ENCODE peak calls at places on chromosome 11, in six cellular contexts. X, G, Z, F, T and V are unnamed samples.

GRCh38 chr11:36510567-36511020 is 522 bp upstream of the TRAF6 start:
- DNase-seq in Z (no peak), F (peak), X (no peak), G (no peak), T (no peak), V (no peak)

GRCh38 chr11:10289765-10290420 is 4.1 kb downstream of the SBF2 start:
- DNase-seq in X (no peak), T (no peak), F (no peak), G (no peak), Z (no peak), V (no peak)

GRCh38 chr11:92979176-92979575 is 9.7 kb downstream of the MTNR1B start:
- DNase-seq in X (no peak), G (no peak), F (peak), T (no peak), Z (no peak), V (peak)

GRCh38 chr11:58034471-58034870 is 3.7 kb downstream of the OR6Q1 start:
- DNase-seq in X (no peak), G (no peak), Z (no peak), F (no peak), T (no peak), V (no peak)

GRCh38 chr11:45321031-45321595 is 35.0 kb upstream of the SYT13 start:
- DNase-seq in X (no peak), F (no peak), Z (no peak), G (no peak), T (no peak), V (no peak)

GRCh38 chr11:90288207-90288821 is 65.5 kb upstream of the CHORDC1 start:
- DNase-seq in Z (no peak), F (peak), X (peak), T (no peak), G (peak), V (peak)

GRCh38 chr11:76120513-76121081 is 85.7 kb downstream of the WNT11 start:
- DNase-seq in F (no peak), Z (no peak), T (no peak), X (no peak), G (no peak), V (no peak)

GRCh38 chr11:133803026-133803425 is 42.3 kb downstream of the SPATA19 start:
- DNase-seq in F (no peak), Z (no peak), G (no peak), X (no peak), T (no peak), V (no peak)

GRCh38 chr11:35214792-35215193 is 75.8 kb downstream of the CD44 start:
- DNase-seq in Z (no peak), G (no peak), F (peak), T (no peak), X (no peak), V (peak)

GRCh38 chr11:101718406-101718805 is 134.6 kb upstream of the TRPC6 start:
- DNase-seq in X (no peak), F (no peak), Z (no peak), G (no peak), T (no peak), V (no peak)

GRCh38 chr11:120336641-120337132 is 474 bp downstream of the ARHGEF12 start:
- DNase-seq in F (no peak), G (no peak), Z (no peak), X (no peak), T (no peak), V (no peak)

GRCh38 chr11:64095286-64095825 is 59.6 kb downstream of the FLRT1 start:
- DNase-seq in G (no peak), T (no peak), X (no peak), F (no peak), Z (no peak), V (no peak)

GRCh38 chr11:102430158-102430836 is 22.3 kb downstream of the TMEM123 start:
- DNase-seq in T (no peak), Z (no peak), X (no peak), F (no peak), G (peak), V (no peak)

GRCh38 chr11:60788401-60789110 is 3.4 kb downstream of the MS4A10 start:
- DNase-seq in G (no peak), X (no peak), F (no peak), T (no peak), Z (no peak), V (no peak)

GRCh38 chr11:17801166-17801565 is 66.6 kb downstream of the KCNC1 start:
- DNase-seq in T (no peak), G (no peak), X (no peak), Z (no peak), F (no peak), V (no peak)

GRCh38 chr11:134939905-134940304 is 527.9 kb upstream of the B3GAT1 start:
- DNase-seq in G (no peak), X (peak), F (no peak), T (no peak), Z (no peak), V (no peak)

GRCh38 chr11:93537767-93538261 is 5.4 kb downstream of the SMCO4 start:
- DNase-seq in T (no peak), X (peak), F (no peak), G (peak), Z (no peak), V (no peak)

GRCh38 chr11:116891746-116892145 is 54.3 kb upstream of the APOA1 start:
- DNase-seq in G (no peak), X (no peak), Z (no peak), T (no peak), F (no peak), V (no peak)

GRCh38 chr11:45765836-45766235 is 39.1 kb upstream of the SLC35C1 start:
- DNase-seq in F (no peak), X (no peak), T (no peak), G (no peak), Z (no peak), V (no peak)

GRCh38 chr11:104151404-104152204 is 12.3 kb downstream of the PDGFD start:
- DNase-seq in Z (no peak), T (no peak), F (no peak), X (peak), G (peak), V (no peak)

GRCh38 chr11:8382436-8383053 is 118.9 kb upstream of the LMO1 start:
- DNase-seq in G (no peak), Z (no peak), F (peak), T (peak), X (no peak), V (no peak)

GRCh38 chr11:64069401-64070300 is 33.9 kb downstream of the FLRT1 start:
- DNase-seq in X (no peak), G (no peak), T (no peak), Z (no peak), F (no peak), V (no peak)

GRCh38 chr11:75465701-75466531 is 32.9 kb upstream of the KLHL35 start:
- DNase-seq in F (peak), T (no peak), G (no peak), X (no peak), Z (no peak), V (no peak)

GRCh38 chr11:18707811-18708340 is 9.3 kb downstream of the TMEM86A start:
- DNase-seq in X (no peak), G (peak), T (no peak), Z (no peak), F (no peak), V (no peak)

GRCh38 chr11:84714316-84714780 is 912.8 kb downstream of the DLG2 start:
- DNase-seq in G (peak), Z (no peak), F (peak), X (peak), T (peak), V (peak)

GRCh38 chr11:119743041-119743440 is 14.0 kb upstream of the NECTIN1 start:
- DNase-seq in G (no peak), X (no peak), Z (no peak), F (no peak), T (no peak), V (no peak)

GRCh38 chr11:106172389-106172991 is 95.0 kb downstream of the AASDHPPT start:
- DNase-seq in F (no peak), X (no peak), T (no peak), G (no peak), Z (no peak), V (no peak)

GRCh38 chr11:28701760-28702449 is 593.7 kb downstream of the METTL15 start:
- DNase-seq in T (no peak), F (peak), X (peak), G (no peak), Z (no peak), V (peak)

GRCh38 chr11:112889446-112889845 is 71.8 kb upstream of the NCAM1 start:
- DNase-seq in Z (no peak), F (no peak), G (no peak), T (no peak), X (no peak), V (no peak)

GRCh38 chr11:9208726-9209501 is 56.2 kb downstream of the DENND5A start:
- DNase-seq in Z (no peak), X (no peak), T (no peak), G (no peak), F (no peak), V (no peak)

GRCh38 chr11:35146074-35146521 is 7.1 kb downstream of the CD44 start:
- DNase-seq in T (no peak), F (no peak), Z (peak), X (no peak), G (peak), V (no peak)

GRCh38 chr11:79044211-79044610 is 396.6 kb downstream of the TENM4 start:
- DNase-seq in Z (no peak), X (no peak), G (no peak), T (no peak), F (no peak), V (no peak)

GRCh38 chr11:126637800-126638175 is 282.3 kb downstream of the ST3GAL4 start:
- DNase-seq in F (no peak), T (no peak), Z (no peak), X (no peak), G (no peak), V (peak)

GRCh38 chr11:13692172-13692571 is 23.7 kb downstream of the FAR1 start:
- DNase-seq in F (no peak), X (no peak), G (no peak), T (no peak), Z (no peak), V (no peak)

GRCh38 chr11:62974848-62975522 is 9.8 kb downstream of the SLC22A6 start:
- DNase-seq in T (peak), Z (no peak), X (peak), F (no peak), G (no peak), V (no peak)

GRCh38 chr11:22407899-22408298 is 69.7 kb downstream of the SLC17A6 start:
- DNase-seq in F (no peak), Z (no peak), T (peak), X (no peak), G (no peak), V (no peak)

GRCh38 chr11:47186937-47187681 is 875 bp upstream of the PACSIN3 start:
- DNase-seq in F (peak), Z (peak), T (peak), G (peak), X (no peak), V (no peak)